ENCODE peak calls at places on chromosomes 16 and 17, in nine cellular contexts. F is AG09309, R is NCI-H1092 treated with DMSO at 0.1 percent for 48 hours, V is colonic mucosa, W is choroid plexus epithelial cell, C is NCI-H1417, H is EL, A is mesothelial cell of epicardium, K is brain microvascular endothelial cell. Y is an unnamed sample.

GRCh38 chr17:63967953-63968352 is 4.8 kb downstream of the SCN4A start:
- DNase-seq in V (no peak), K (no peak), R (no peak), C (no peak), W (no peak), H (no peak), F (no peak), A (no peak), Y (no peak)

GRCh38 chr17:39143552-39144093 is 7.8 kb downstream of the PLXDC1 start:
- DNase-seq in K (no peak), R (no peak), C (no peak), F (no peak), A (no peak), W (no peak), H (no peak), V (peak; percentile 30), Y (no peak)

GRCh38 chr17:8736796-8737195 is 7.8 kb downstream of the CCDC42 start:
- DNase-seq in C (no peak), A (no peak), K (no peak), W (no peak), R (no peak), F (no peak), H (no peak), V (no peak), Y (no peak)

GRCh38 chr17:19671433-19671832 is 22.9 kb downstream of the ALDH3A2 start:
- DNase-seq in C (no peak), H (no peak), K (no peak), A (no peak), F (no peak), R (no peak), W (no peak), V (no peak), Y (peak; percentile 15)

GRCh38 chr16:12150600-12150999 is 174.1 kb downstream of the SNX29 start:
- DNase-seq in C (no peak), W (no peak), K (no peak), V (no peak), H (no peak), F (no peak), A (no peak), R (no peak), Y (no peak)

GRCh38 chr16:53714080-53715050 is 10.4 kb downstream of the FTO start:
- DNase-seq in H (no peak), V (no peak), K (no peak), R (peak; percentile 96), W (no peak), A (no peak), C (peak; percentile 46), F (no peak), Y (no peak)

GRCh38 chr16:25108054-25108453 is 3.5 kb upstream of the LCMT1 start:
- DNase-seq in W (peak; percentile 7), V (no peak), F (no peak), A (no peak), C (no peak), H (no peak), K (no peak), R (peak; percentile 2), Y (no peak)

GRCh38 chr16:56737539-56737938 is 7.6 kb downstream of the NUP93 start:
- DNase-seq in A (no peak), K (no peak), W (no peak), H (no peak), C (no peak), V (no peak), R (no peak), F (no peak), Y (no peak)

GRCh38 chr16:74309789-74310781 is 13.5 kb downstream of the PSMD7 start:
- DNase-seq in K (peak; percentile 23), R (peak; percentile 37), H (peak; percentile 59), C (peak; percentile 27), F (peak; percentile 18), W (peak; percentile 76), A (no peak), V (peak; percentile 30), Y (no peak)

GRCh38 chr17:13106171-13106570 is 88.3 kb upstream of the ELAC2 start:
- DNase-seq in V (no peak), K (no peak), R (peak; percentile 46), H (no peak), W (no peak), A (no peak), C (no peak), F (no peak), Y (no peak)

GRCh38 chr16:69942099-69942491 is 9.0 kb upstream of the CLEC18A start:
- DNase-seq in K (no peak), V (no peak), R (no peak), W (no peak), A (no peak), C (no peak), F (no peak), H (no peak), Y (no peak)

GRCh38 chr17:16304832-16305231 is 48.4 kb downstream of the CENPV start:
- DNase-seq in V (no peak), K (peak; percentile 43), F (no peak), H (peak; percentile 25), A (no peak), W (peak; percentile 66), C (peak; percentile 11), R (peak; percentile 3), Y (no peak)

GRCh38 chr17:4933646-4934045 is 1.6 kb downstream of the GP1BA start:
- DNase-seq in W (no peak), R (no peak), H (no peak), A (no peak), K (no peak), V (no peak), F (no peak), C (no peak), Y (no peak)

GRCh38 chr16:84720180-84720579 is 20.4 kb downstream of the USP10 start:
- DNase-seq in W (peak; percentile 88), H (peak; percentile 15), F (no peak), K (peak; percentile 49), C (no peak), R (no peak), A (no peak), V (no peak), Y (no peak)

GRCh38 chr17:82107341-82107860 is 9.4 kb upstream of the FASN start:
- DNase-seq in F (no peak), R (peak; percentile 8), H (no peak), W (peak; percentile 8), A (no peak), K (no peak), V (no peak), C (no peak), Y (no peak)

GRCh38 chr17:29582767-29583166 is 6.7 kb downstream of the GIT1 start:
- DNase-seq in V (no peak), R (no peak), K (no peak), C (no peak), A (no peak), F (no peak), H (no peak), W (no peak), Y (no peak)

GRCh38 chr17:1033503-1033902 is 36.6 kb downstream of the TIMM22 start:
- DNase-seq in V (no peak), R (no peak), F (no peak), A (no peak), W (no peak), K (no peak), C (no peak), H (no peak), Y (no peak)

GRCh38 chr16:71540-72341 is 690 bp downstream of the RHBDF1 start:
- DNase-seq in A (peak; percentile 77), K (peak; percentile 54), W (peak; percentile 57), V (peak; percentile 91), H (peak; percentile 89), C (no peak), F (no peak), R (no peak), Y (no peak)

GRCh38 chr16:58399718-58400633 is 7.7 kb downstream of the GINS3 start:
- DNase-seq in K (no peak), A (no peak), R (no peak), C (no peak), V (no peak), F (no peak), H (peak; percentile 20), W (no peak), Y (no peak)

GRCh38 chr17:20127660-20128413 is 118.7 kb downstream of the SPECC1 start:
- DNase-seq in C (no peak), K (no peak), H (peak; percentile 33), V (no peak), A (no peak), W (peak; percentile 59), R (no peak), F (peak; percentile 17), Y (no peak)

GRCh38 chr17:9241371-9241712 is 220.0 kb downstream of the NTN1 start:
- DNase-seq in H (no peak), R (no peak), W (no peak), V (peak; percentile 48), C (no peak), A (no peak), K (no peak), F (no peak), Y (no peak)

GRCh38 chr17:28949185-28950016 is 1.9 kb downstream of the PHF12 start:
- DNase-seq in K (peak; percentile 28), W (peak; percentile 51), C (peak; percentile 59), V (peak; percentile 81), H (peak; percentile 71), A (peak; percentile 65), R (peak; percentile 28), F (no peak), Y (no peak)

GRCh38 chr17:31581022-31581483 is 189.6 kb downstream of the RAB11FIP4 start:
- DNase-seq in R (peak; percentile 79), K (peak; percentile 43), F (no peak), C (no peak), H (peak; percentile 96), V (no peak), W (peak; percentile 69), A (no peak), Y (no peak)

GRCh38 chr17:13939222-13939621 is 130.1 kb upstream of the COX10 start:
- DNase-seq in K (no peak), C (no peak), R (no peak), V (no peak), H (no peak), A (no peak), W (no peak), F (no peak), Y (no peak)

GRCh38 chr16:55552621-55553020 is 13.9 kb upstream of the CAPNS2 start:
- DNase-seq in H (peak; percentile 73), K (peak; percentile 80), C (no peak), V (no peak), A (no peak), W (peak; percentile 77), R (no peak), F (peak; percentile 60), Y (no peak)

GRCh38 chr16:84024854-84025253 is 17.7 kb downstream of the SLC38A8 start:
- DNase-seq in K (peak; percentile 64), A (no peak), F (peak; percentile 67), R (no peak), C (no peak), W (peak; percentile 58), V (no peak), H (no peak), Y (no peak)

GRCh38 chr16:62475573-62475972 is 439.3 kb upstream of the CDH8 start:
- DNase-seq in H (no peak), R (no peak), V (no peak), K (no peak), A (no peak), F (no peak), C (no peak), W (no peak), Y (no peak)

GRCh38 chr16:74575805-74576643 is 30.9 kb downstream of the GLG1 start:
- DNase-seq in H (no peak), R (no peak), K (no peak), F (no peak), C (no peak), V (no peak), W (no peak), A (no peak), Y (no peak)

GRCh38 chr17:44309472-44309871 is 1.1 kb downstream of the RUNDC3A start:
- DNase-seq in F (no peak), K (no peak), H (no peak), V (no peak), R (no peak), A (no peak), W (no peak), C (no peak), Y (no peak)

GRCh38 chr16:85361441-85362118 is 249.3 kb upstream of the CIBAR2 start:
- DNase-seq in W (peak; percentile 57), H (no peak), C (no peak), K (no peak), R (peak; percentile 28), V (peak; percentile 71), F (no peak), A (no peak), Y (no peak)

GRCh38 chr16:8130197-8130596 is 460.1 kb downstream of the TMEM114 start:
- DNase-seq in F (no peak), V (no peak), W (no peak), H (no peak), K (no peak), C (no peak), A (no peak), R (no peak), Y (no peak)

Y was measured in osteocyte.